ENCODE peak calls at places on chromosomes 7 and 10, in five cellular contexts. Z, K, O, J and X are unnamed samples.

GRCh38 chr10:35336921-35337741 is 822 bp downstream of the CCNY start:
- DNase-seq in Z (peak), K (peak), O (no peak), J (peak), X (peak)

GRCh38 chr10:34753014-34753757 is 61.9 kb downstream of the PARD3 start:
- DNase-seq in O (no peak), K (no peak), J (no peak), Z (no peak), X (no peak)

GRCh38 chr10:63114031-63114814 is 18.9 kb upstream of the NRBF2 start:
- DNase-seq in Z (no peak), J (peak), K (peak), O (no peak), X (no peak)

GRCh38 chr7:117127585-117128168 is 174.4 kb downstream of the ST7 start:
- DNase-seq in Z (no peak), K (no peak), J (peak), O (peak), X (peak)

GRCh38 chr7:141649865-141650499 is 52.0 kb downstream of the DENND11 start:
- DNase-seq in K (peak), O (peak), J (no peak), Z (peak), X (peak)

GRCh38 chr7:95491634-95492314 is 6.0 kb downstream of the ASB4 start:
- DNase-seq in O (peak), K (peak), Z (no peak), J (no peak), X (no peak)

GRCh38 chr10:1394155-1394912 is 338.1 kb downstream of the WDR37 start:
- DNase-seq in J (no peak), Z (peak), K (peak), O (no peak), X (no peak)

GRCh38 chr10:133114726-133115452 is 27.2 kb downstream of the ADGRA1 start:
- DNase-seq in Z (no peak), K (no peak), O (no peak), J (peak), X (no peak)

GRCh38 chr10:69413221-69413865 is 3.4 kb downstream of the TACR2 start:
- DNase-seq in K (peak), J (peak), O (no peak), Z (peak), X (peak)

GRCh38 chr10:114550756-114551290 is 107.3 kb downstream of the ABLIM1 start:
- DNase-seq in O (peak), K (no peak), Z (no peak), J (no peak), X (no peak)